ENCODE peak calls at places on chromosomes 5 and 9, in four cellular contexts. One of them, this sample, is unnamed.
A peak's percentile ranks its signal among the peaks of the same experiment; 100 is the strongest.

GRCh38 chr9:86062845-86063693 is 36.3 kb downstream of the GOLM1 start:
- DNase-seq in right lobe of liver: peak; percentile 36
- DNase-seq in tibial artery: no peak
- DNase-seq in lower lobe of right lung: no peak
- DNase-seq in this sample: no peak

GRCh38 chr9:5762421-5762820 is 70.5 kb downstream of the ERMP1 start:
- DNase-seq in right lobe of liver: no peak
- DNase-seq in tibial artery: no peak
- DNase-seq in lower lobe of right lung: no peak
- DNase-seq in this sample: no peak

GRCh38 chr5:179801304-179802206 is 5.1 kb downstream of the MGAT4B start:
- DNase-seq in right lobe of liver: peak; percentile 85
- DNase-seq in tibial artery: peak; percentile 65
- DNase-seq in lower lobe of right lung: peak; percentile 88
- DNase-seq in this sample: peak; percentile 85

GRCh38 chr9:89435315-89435823 is 62.5 kb downstream of the SEMA4D start:
- DNase-seq in right lobe of liver: no peak
- DNase-seq in tibial artery: no peak
- DNase-seq in lower lobe of right lung: peak; percentile 86
- DNase-seq in this sample: no peak

GRCh38 chr9:79969866-79970265 is 398.1 kb downstream of the TLE4 start:
- DNase-seq in right lobe of liver: no peak
- DNase-seq in tibial artery: no peak
- DNase-seq in lower lobe of right lung: no peak
- DNase-seq in this sample: no peak

GRCh38 chr9:14365667-14366066 is 51.7 kb upstream of the NFIB start:
- DNase-seq in right lobe of liver: no peak
- DNase-seq in tibial artery: no peak
- DNase-seq in lower lobe of right lung: no peak
- DNase-seq in this sample: no peak

GRCh38 chr5:178359738-178360137 is 127.1 kb upstream of the PHYKPL start:
- DNase-seq in right lobe of liver: no peak
- DNase-seq in tibial artery: no peak
- DNase-seq in lower lobe of right lung: peak; percentile 7
- DNase-seq in this sample: no peak

GRCh38 chr5:57887851-57888621 is 405.4 kb upstream of the ACTBL2 start:
- DNase-seq in right lobe of liver: no peak
- DNase-seq in tibial artery: no peak
- DNase-seq in lower lobe of right lung: no peak
- DNase-seq in this sample: peak; percentile 50

GRCh38 chr5:10866913-10867312 is 105.9 kb upstream of the DAP start:
- DNase-seq in right lobe of liver: no peak
- DNase-seq in tibial artery: no peak
- DNase-seq in lower lobe of right lung: no peak
- DNase-seq in this sample: no peak

GRCh38 chr5:123193176-123193575 is 104.1 kb downstream of the PRDM6 start:
- DNase-seq in right lobe of liver: no peak
- DNase-seq in tibial artery: no peak
- DNase-seq in lower lobe of right lung: no peak
- DNase-seq in this sample: no peak
- H3K27ac ChIP-seq in right lobe of liver: no peak overlapping the region
- H3K27ac ChIP-seq in tibial artery: no peak overlapping the region
- H3K27ac ChIP-seq in lower lobe of right lung: no peak overlapping the region
- H3K27ac ChIP-seq in this sample: no peak overlapping the region

GRCh38 chr5:7884491-7885273 is 15.7 kb downstream of the MTRR start:
- DNase-seq in right lobe of liver: no peak
- DNase-seq in tibial artery: no peak
- DNase-seq in lower lobe of right lung: peak; percentile 50
- DNase-seq in this sample: no peak
- H3K36me3 ChIP-seq in right lobe of liver: no peaks in the 10 kb centered on the region
- H3K36me3 ChIP-seq in tibial artery: peaks cover 74% of the 10 kb centered on the region
- H3K36me3 ChIP-seq in lower lobe of right lung: peaks cover 95% of the 10 kb centered on the region
- H3K36me3 ChIP-seq in this sample: no peaks in the 10 kb centered on the region

GRCh38 chr5:168591302-168592013 is 12.3 kb upstream of the PANK3 start:
- DNase-seq in right lobe of liver: no peak
- DNase-seq in tibial artery: no peak
- DNase-seq in lower lobe of right lung: no peak
- DNase-seq in this sample: no peak

GRCh38 chr5:168587987-168588386 is 8.8 kb upstream of the PANK3 start:
- DNase-seq in right lobe of liver: no peak
- DNase-seq in tibial artery: no peak
- DNase-seq in lower lobe of right lung: no peak
- DNase-seq in this sample: no peak

GRCh38 chr5:168590666-168591065 is 11.5 kb upstream of the PANK3 start:
- DNase-seq in right lobe of liver: peak; percentile 40
- DNase-seq in tibial artery: no peak
- DNase-seq in lower lobe of right lung: no peak
- DNase-seq in this sample: no peak

GRCh38 chr5:168596927-168597326 is 17.8 kb upstream of the PANK3 start:
- DNase-seq in right lobe of liver: no peak
- DNase-seq in tibial artery: no peak
- DNase-seq in lower lobe of right lung: no peak
- DNase-seq in this sample: no peak

DNA sequence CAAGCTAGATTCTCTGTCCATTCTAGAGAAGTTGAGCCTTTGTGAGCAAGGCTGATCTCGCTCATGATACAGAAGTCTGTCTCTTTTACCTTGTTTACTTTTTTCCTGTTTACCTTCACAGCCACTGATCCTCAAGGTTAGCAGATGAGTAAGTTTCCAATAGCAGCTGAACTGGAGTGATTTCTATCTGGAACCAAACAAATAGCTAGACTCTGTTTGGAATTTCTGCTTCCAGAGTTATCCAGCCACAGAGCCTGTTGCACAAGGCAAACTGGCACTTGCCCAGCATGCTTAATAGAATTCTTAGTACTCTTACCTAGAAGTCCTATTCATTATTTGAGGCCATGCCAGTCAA is 12.8 kb upstream of the PANK3 start:
- DNase-seq in right lobe of liver: peak; percentile 86
- DNase-seq in tibial artery: no peak
- DNase-seq in lower lobe of right lung: no peak
- DNase-seq in this sample: no peak
- H3K27ac ChIP-seq in right lobe of liver: peak overlapping the region; percentile 93
- H3K27ac ChIP-seq in tibial artery: no peak overlapping the region
- H3K27ac ChIP-seq in lower lobe of right lung: no peak overlapping the region
- H3K27ac ChIP-seq in this sample: no peak overlapping the region

GRCh38 chr9:127944586-127945218 is 7.0 kb upstream of the DPM2 start:
- DNase-seq in right lobe of liver: peak; percentile 23
- DNase-seq in tibial artery: no peak
- DNase-seq in lower lobe of right lung: no peak
- DNase-seq in this sample: no peak

GRCh38 chr9:127945942-127946341 is 8.3 kb upstream of the DPM2 start:
- DNase-seq in right lobe of liver: no peak
- DNase-seq in tibial artery: no peak
- DNase-seq in lower lobe of right lung: no peak
- DNase-seq in this sample: peak; percentile 32

GRCh38 chr9:127947841-127948710 is 10.4 kb upstream of the DPM2 start:
- DNase-seq in right lobe of liver: no peak
- DNase-seq in tibial artery: no peak
- DNase-seq in lower lobe of right lung: no peak
- DNase-seq in this sample: peak; percentile 69

GRCh38 chr9:127945338-127945737 is 7.7 kb upstream of the DPM2 start:
- DNase-seq in right lobe of liver: no peak
- DNase-seq in tibial artery: no peak
- DNase-seq in lower lobe of right lung: no peak
- DNase-seq in this sample: no peak

GRCh38 chr9:127946728-127947127 is 9.1 kb upstream of the DPM2 start:
- DNase-seq in right lobe of liver: no peak
- DNase-seq in tibial artery: no peak
- DNase-seq in lower lobe of right lung: no peak
- DNase-seq in this sample: no peak
- H3K36me3 ChIP-seq in right lobe of liver: no peaks in the 10 kb centered on the region
- H3K36me3 ChIP-seq in tibial artery: peaks cover 54% of the 10 kb centered on the region
- H3K36me3 ChIP-seq in lower lobe of right lung: peaks cover 43% of the 10 kb centered on the region
- H3K36me3 ChIP-seq in this sample: peaks cover 13% of the 10 kb centered on the region

GRCh38 chr9:136343121-136343883 is 16.0 kb downstream of the GPSM1 start:
- DNase-seq in right lobe of liver: no peak
- DNase-seq in tibial artery: no peak
- DNase-seq in lower lobe of right lung: no peak
- DNase-seq in this sample: peak; percentile 71
- H3K27ac ChIP-seq in right lobe of liver: no peak overlapping the region
- H3K27ac ChIP-seq in tibial artery: peak overlapping the region; percentile 53
- H3K27ac ChIP-seq in lower lobe of right lung: peak overlapping the region; percentile 58
- H3K27ac ChIP-seq in this sample: peak overlapping the region; percentile 85

GRCh38 chr9:118987167-118987566 is 382.1 kb downstream of the BRINP1 start:
- DNase-seq in right lobe of liver: no peak
- DNase-seq in tibial artery: no peak
- DNase-seq in lower lobe of right lung: no peak
- DNase-seq in this sample: no peak
- H3K36me3 ChIP-seq in right lobe of liver: no peaks in the 10 kb centered on the region
- H3K36me3 ChIP-seq in tibial artery: no peaks in the 10 kb centered on the region
- H3K36me3 ChIP-seq in lower lobe of right lung: no peaks in the 10 kb centered on the region
- H3K36me3 ChIP-seq in this sample: no peaks in the 10 kb centered on the region

This sample was measured in pancreas.